ENCODE peak calls at places on chromosome 19, in ten cellular contexts. U is neural progenitor cell; I is heart left ventricle; A is head of caudate nucleus; F is cardiac fibroblast; T is NCI-H2171 treated with DMSO at 0.1 percent for 48 hours; W is fibroblast of mammary gland; C is effector CD4-positive, alpha-beta T cell; L is MG63; G is stimulated activated CD4-positive, alpha-beta T cell treated with anti-CD3 and anti-CD28 coated beads, Interleukin-2, amount 100 ng/mL, for 48 hours. M is an unnamed sample.

GRCh38 chr19:32519023-32519422 is 62.0 kb upstream of the PDCD5 start:
- DNase-seq in U (no peak), G (no peak), W (no peak), L (no peak), A (no peak), C (no peak), F (peak; percentile 45), T (no peak), I (no peak), M (no peak)

GRCh38 chr19:33673996-33674395 is 52.2 kb downstream of the CHST8 start:
- DNase-seq in G (no peak), I (peak; percentile 11), T (peak; percentile 88), C (no peak), W (no peak), F (no peak), U (no peak), A (no peak), L (no peak), M (no peak)

GRCh38 chr19:6393982-6394412 is 1.0 kb upstream of the GTF2F1 start:
- DNase-seq in U (no peak), T (no peak), C (peak; percentile 54), G (peak; percentile 70), L (no peak), A (no peak), W (no peak), F (no peak), I (peak; percentile 84), M (no peak)

GRCh38 chr19:13909430-13909829 is 3.4 kb downstream of the CC2D1A start:
- DNase-seq in I (no peak), W (no peak), C (no peak), U (no peak), A (no peak), F (no peak), T (no peak), L (no peak), G (no peak), M (no peak)

GRCh38 chr19:10797541-10798256 is 38.3 kb downstream of the TMED1 start:
- DNase-seq in T (no peak), L (no peak), F (peak; percentile 15), G (peak; percentile 70), A (peak; percentile 74), I (no peak), W (no peak), C (peak; percentile 76), U (no peak), M (no peak)

GRCh38 chr19:12778020-12778904 is 2.9 kb upstream of the HOOK2 start:
- DNase-seq in L (peak; percentile 94), G (no peak), T (peak; percentile 91), I (peak; percentile 90), W (peak; percentile 76), F (peak; percentile 83), C (peak; percentile 35), A (peak; percentile 59), U (peak; percentile 56), M (peak; percentile 92)

GRCh38 chr19:49327878-49328544 is 3.0 kb upstream of the SLC6A16 start:
- DNase-seq in L (peak; percentile 18), I (no peak), W (peak; percentile 31), U (peak; percentile 30), F (peak; percentile 54), G (peak; percentile 56), C (peak; percentile 26), T (no peak), A (no peak), M (no peak)

GRCh38 chr19:46429999-46430398 is 1.3 kb upstream of the PNMA8C start:
- DNase-seq in I (no peak), W (no peak), F (no peak), T (no peak), A (no peak), L (no peak), G (no peak), C (no peak), U (no peak), M (no peak)

GRCh38 chr19:3692141-3693029 is 7.9 kb downstream of the PIP5K1C start:
- DNase-seq in I (no peak), U (no peak), T (no peak), A (no peak), L (no peak), W (no peak), C (peak; percentile 52), G (peak; percentile 58), F (no peak), M (no peak)

GRCh38 chr19:16324384-16325160 is at the start of gene KLF2:
- DNase-seq in T (peak; percentile 41), U (peak; percentile 87), W (peak; percentile 81), A (peak; percentile 68), L (peak; percentile 94), C (peak; percentile 92), G (peak; percentile 69), I (peak; percentile 97), F (peak; percentile 95), M (peak; percentile 72)

GRCh38 chr19:4523306-4524110 is 5.2 kb upstream of the PLIN4 start:
- DNase-seq in U (peak; percentile 37), I (peak; percentile 80), F (peak; percentile 54), G (peak; percentile 34), C (no peak), A (no peak), T (no peak), L (peak; percentile 44), W (peak; percentile 49), M (peak; percentile 47)

GRCh38 chr19:34838753-34839431 is 65.9 kb upstream of the ZNF599 start:
- DNase-seq in W (no peak), G (peak; percentile 52), I (no peak), U (peak; percentile 72), F (peak; percentile 5), C (no peak), L (no peak), T (no peak), A (no peak), M (peak; percentile 6)

GRCh38 chr19:19752760-19753403 is 20.0 kb upstream of the ZNF14 start:
- DNase-seq in I (no peak), T (no peak), A (no peak), W (no peak), U (no peak), L (no peak), C (no peak), G (no peak), F (no peak), M (no peak)

GRCh38 chr19:13619203-13619632 is 112.9 kb upstream of the CACNA1A start:
- DNase-seq in A (no peak), I (no peak), F (peak; percentile 34), L (no peak), W (peak; percentile 83), G (no peak), T (no peak), C (no peak), U (no peak), M (no peak)

GRCh38 chr19:36032251-36033104 is at the start of gene CLIP3:
- DNase-seq in T (peak; percentile 54), L (no peak), A (peak; percentile 83), G (peak; percentile 42), F (peak; percentile 61), I (peak; percentile 87), C (no peak), U (peak; percentile 91), W (peak; percentile 51), M (peak; percentile 91)

GRCh38 chr19:58538257-58539168 is 5.4 kb upstream of the TRIM28 start:
- DNase-seq in U (peak; percentile 92), G (no peak), F (no peak), L (no peak), C (no peak), T (peak; percentile 81), I (no peak), A (no peak), W (no peak), M (no peak)

GRCh38 chr19:53082929-53083328 is 20.3 kb downstream of the ZNF160 start:
- DNase-seq in A (no peak), T (no peak), L (no peak), G (no peak), I (no peak), C (no peak), F (no peak), U (no peak), W (no peak), M (no peak)

GRCh38 chr19:56253737-56254136 is 18.8 kb upstream of the EDDM13 start:
- DNase-seq in C (no peak), L (no peak), F (peak; percentile 78), G (no peak), U (peak; percentile 56), A (no peak), T (peak; percentile 76), I (no peak), W (peak; percentile 72), M (peak; percentile 79)

GRCh38 chr19:31263317-31263716 is 85.9 kb downstream of the TSHZ3 start:
- DNase-seq in F (no peak), I (no peak), L (no peak), U (no peak), T (no peak), C (no peak), A (no peak), W (no peak), G (no peak), M (no peak)